ENCODE peak calls at places on chromosomes 13 and 19, in five cellular contexts. E is AG04450, Q is keratinocyte, D is endodermal cell, M is aorta. Z is an unnamed sample.

GRCh38 chr13:41610426-41610825 is 153.1 kb downstream of the RGCC start:
- DNase-seq in E (peak), Q (peak), D (no peak), M (no peak), Z (peak)

GRCh38 chr13:44306401-44307192 is 67.0 kb upstream of the SERP2 start:
- DNase-seq in E (peak), Q (no peak), D (peak), M (peak), Z (peak)

GRCh38 chr13:19957320-19958118 is 1.0 kb upstream of the ZMYM2 start:
- DNase-seq in E (peak), Q (peak), D (peak), M (peak), Z (peak)

GRCh38 chr19:19028526-19028925 is 4.8 kb downstream of the SUGP2 start:
- DNase-seq in E (no peak), Q (no peak), D (no peak), M (no peak), Z (no peak)

GRCh38 chr13:75326173-75327131 is 155.5 kb downstream of the TBC1D4 start:
- DNase-seq in E (no peak), Q (no peak), D (peak), M (no peak), Z (no peak)

GRCh38 chr13:41494202-41494601 is 36.9 kb downstream of the RGCC start:
- DNase-seq in E (no peak), Q (no peak), D (no peak), M (no peak), Z (peak)

GRCh38 chr19:33134571-33135041 is 2.7 kb downstream of the WDR88 start:
- DNase-seq in E (no peak), Q (no peak), D (peak), M (no peak), Z (no peak)

GRCh38 chr13:50357586-50358118 is 342.4 kb downstream of the KCNRG start:
- DNase-seq in E (peak), Q (no peak), D (no peak), M (no peak), Z (peak)

GRCh38 chr13:34931572-34931971 is 10.5 kb upstream of the NBEA start:
- DNase-seq in E (no peak), Q (no peak), D (no peak), M (no peak), Z (no peak)

GRCh38 chr19:57620673-57621348 is 6.8 kb downstream of the ZNF134 start:
- DNase-seq in E (no peak), Q (no peak), D (no peak), M (no peak), Z (no peak)

GRCh38 chr19:29658221-29658991 is 6.9 kb upstream of the PLEKHF1 start:
- DNase-seq in E (no peak), Q (no peak), D (no peak), M (no peak), Z (no peak)

GRCh38 chr13:67520886-67521285 is 290.8 kb upstream of the PCDH9 start:
- DNase-seq in E (no peak), Q (no peak), D (no peak), M (no peak), Z (no peak)

GRCh38 chr19:50649433-50650391 is at the start of gene C19orf81:
- DNase-seq in E (no peak), Q (no peak), D (peak), M (no peak), Z (no peak)

GRCh38 chr13:66659291-66660012 is 570.7 kb downstream of the PCDH9 start:
- DNase-seq in E (no peak), Q (no peak), D (no peak), M (no peak), Z (no peak)

GRCh38 chr13:30409911-30410704 is 12.2 kb upstream of the UBE2L5 start:
- DNase-seq in E (no peak), Q (no peak), D (no peak), M (peak), Z (no peak)

GRCh38 chr19:53908106-53908932 is 759 bp upstream of the CACNG7 start:
- DNase-seq in E (peak), Q (no peak), D (peak), M (no peak), Z (no peak)

GRCh38 chr19:6241680-6242079 is 38.1 kb downstream of the MLLT1 start:
- DNase-seq in E (no peak), Q (no peak), D (no peak), M (peak), Z (no peak)

GRCh38 chr13:77827350-77827749 is 91.3 kb downstream of the EDNRB start:
- DNase-seq in E (no peak), Q (no peak), D (no peak), M (no peak), Z (no peak)

GRCh38 chr13:80082396-80083096 is 258.4 kb downstream of the SPRY2 start:
- DNase-seq in E (no peak), Q (no peak), D (no peak), M (no peak), Z (no peak)

GRCh38 chr13:24650157-24650556 is 30.1 kb upstream of the ATP12A start:
- DNase-seq in E (no peak), Q (no peak), D (no peak), M (no peak), Z (no peak)

GRCh38 chr13:22423261-22423660 is 752.4 kb downstream of the FGF9 start:
- DNase-seq in E (no peak), Q (no peak), D (no peak), M (no peak), Z (no peak)

GRCh38 chr19:33685541-33685940 is 63.8 kb downstream of the CHST8 start:
- DNase-seq in E (no peak), Q (no peak), D (peak), M (no peak), Z (no peak)

GRCh38 chr19:18173572-18174294 is at the start of gene IFI30:
- DNase-seq in E (no peak), Q (no peak), D (peak), M (peak), Z (no peak)

GRCh38 chr19:18856385-18857126 is 24.8 kb downstream of the UPF1 start:
- DNase-seq in E (no peak), Q (no peak), D (peak), M (no peak), Z (no peak)

GRCh38 chr13:51643882-51644281 is 59.6 kb downstream of the WDFY2 start:
- DNase-seq in E (peak), Q (peak), D (no peak), M (no peak), Z (peak)

GRCh38 chr19:18063463-18063862 is 23.3 kb downstream of the IL12RB1 start:
- DNase-seq in E (no peak), Q (no peak), D (peak), M (no peak), Z (no peak)

DNA sequence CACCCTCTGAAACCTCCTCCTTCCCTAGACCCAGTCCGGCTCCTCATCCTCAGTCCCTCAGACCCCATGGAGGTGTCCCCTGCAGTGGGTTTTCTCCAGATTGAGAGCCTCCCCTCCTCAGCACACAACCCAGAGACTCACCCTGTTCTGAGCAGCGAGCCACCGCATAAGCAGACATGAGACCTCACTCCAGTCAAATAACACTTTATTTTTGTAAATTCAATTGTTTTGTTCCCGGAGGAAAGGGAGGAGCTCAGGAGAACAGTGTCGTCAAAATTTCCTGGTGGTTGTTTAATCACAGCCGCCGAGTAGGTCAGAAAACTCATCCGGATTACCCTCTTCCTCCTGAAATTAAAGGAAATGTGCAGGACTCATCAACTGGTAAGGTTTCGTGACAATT is 57.5 kb downstream of the ERICH4 start:
- DNase-seq in E (no peak), Q (no peak), D (peak), M (no peak), Z (no peak)
- H3K27ac ChIP-seq in E (no peak), Q (no peak), D (no peak), M (no peak), Z (no peak)

DNA sequence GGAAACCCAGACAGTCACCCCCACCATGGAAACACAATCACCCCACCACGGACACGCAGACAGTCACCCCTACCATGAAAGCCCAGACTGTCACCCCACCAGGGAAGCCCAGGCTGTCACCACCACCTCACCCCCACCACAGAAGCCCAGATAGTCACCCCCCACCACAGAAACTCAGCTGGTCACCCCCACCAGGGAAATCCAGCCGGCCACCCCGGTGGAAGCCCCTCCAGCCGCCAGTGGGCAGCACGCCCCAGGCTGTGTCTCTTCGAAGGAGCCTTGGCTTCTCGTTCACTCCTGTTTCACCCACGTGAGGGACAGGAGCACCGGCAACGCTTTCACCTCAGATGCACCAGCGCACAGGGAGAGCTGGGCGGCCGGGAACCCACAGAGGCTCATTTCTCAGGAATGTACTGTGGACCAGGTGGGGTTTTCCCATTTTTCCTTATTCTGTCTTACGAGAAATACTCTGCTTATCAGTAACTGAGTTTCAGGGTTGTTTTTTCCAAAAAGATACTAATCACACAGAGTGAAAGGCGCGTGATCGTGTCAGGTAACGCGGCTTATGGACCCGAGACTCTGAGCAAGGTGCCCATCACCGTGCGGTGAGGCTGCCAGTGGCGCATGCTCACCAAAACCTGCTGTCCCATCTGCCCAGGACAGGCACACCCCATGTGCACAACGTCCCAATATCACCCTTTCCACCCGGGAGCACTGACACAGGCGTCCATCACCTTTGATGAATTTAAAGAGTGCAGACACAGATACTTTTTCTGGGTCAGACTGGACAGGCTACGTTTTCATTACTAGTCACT is 28.0 kb downstream of the CARS2 start:
- DNase-seq in E (no peak), Q (no peak), D (no peak), M (no peak), Z (no peak)
- H3K27ac ChIP-seq in E (no peak), Q (no peak), D (no peak), M (no peak), Z (no peak)

GRCh38 chr13:106915146-106915545 is 347.2 kb upstream of the ARGLU1 start:
- DNase-seq in E (no peak), Q (no peak), D (no peak), M (no peak), Z (no peak)
- H3K27ac ChIP-seq in E (no peak), Q (no peak), D (no peak), M (no peak), Z (no peak)

GRCh38 chr19:464146-464545 is 3.3 kb upstream of the SHC2 start:
- DNase-seq in E (no peak), Q (no peak), D (peak), M (no peak), Z (no peak)

GRCh38 chr19:460877-461609 is at the start of gene SHC2:
- DNase-seq in E (no peak), Q (no peak), D (no peak), M (no peak), Z (no peak)

GRCh38 chr19:459724-460511 is 915 bp downstream of the SHC2 start:
- DNase-seq in E (no peak), Q (no peak), D (peak), M (no peak), Z (no peak)

GRCh38 chr19:463483-464130 is 2.8 kb upstream of the SHC2 start:
- DNase-seq in E (no peak), Q (no peak), D (no peak), M (no peak), Z (no peak)

DNA sequence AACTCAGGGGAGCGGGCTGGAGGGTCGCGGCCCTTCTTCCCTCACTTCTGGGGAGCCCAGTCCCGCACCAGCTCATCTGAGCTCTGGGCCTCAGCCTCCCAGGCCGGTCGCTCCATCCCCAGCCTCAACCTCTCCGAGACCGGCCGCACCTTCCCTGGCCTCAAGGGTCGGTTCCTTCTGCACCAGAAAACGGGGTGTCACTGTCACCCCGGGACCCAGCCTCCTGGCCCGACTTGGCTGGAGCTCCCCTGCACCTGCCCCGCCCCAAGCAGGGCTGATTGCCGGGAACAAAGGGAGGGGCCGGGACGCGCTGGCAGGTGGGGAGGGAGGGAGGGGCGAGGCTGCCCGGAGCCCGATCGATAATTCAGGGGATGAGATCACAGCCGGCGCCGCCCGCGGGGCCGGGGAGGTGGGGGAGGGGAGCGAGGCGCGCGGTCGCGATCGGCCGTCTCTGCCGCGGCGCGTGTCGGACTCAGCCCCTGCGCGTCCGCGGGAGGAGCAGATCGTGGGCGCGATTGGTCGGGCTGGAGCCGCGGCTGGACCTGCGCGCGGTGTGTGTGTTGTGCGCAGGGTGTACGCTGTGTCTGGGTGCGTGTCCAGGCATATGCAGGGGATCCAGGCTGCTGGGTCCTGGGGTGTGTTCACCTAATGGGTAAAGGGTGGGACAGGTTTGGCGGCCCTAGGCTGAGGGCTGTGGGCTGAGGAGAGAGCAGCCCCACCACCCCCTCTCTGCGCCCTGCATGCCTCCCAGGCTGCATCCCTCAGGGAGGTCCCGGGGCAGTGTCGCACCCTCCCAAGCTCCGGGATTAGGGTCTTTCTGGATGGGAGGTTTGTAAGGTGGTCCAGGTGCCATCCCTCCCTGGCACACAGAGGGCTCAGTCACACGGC is 1.1 kb upstream of the SHC2 start:
- DNase-seq in E (no peak), Q (no peak), D (peak), M (no peak), Z (no peak)
- H3K27ac ChIP-seq in E (no peak), Q (no peak), D (no peak), M (no peak), Z (no peak)

GRCh38 chr13:98142427-98143156 is at the start of gene FARP1:
- DNase-seq in E (no peak), Q (no peak), D (peak), M (peak), Z (no peak)

GRCh38 chr13:98141938-98142426 is 912 bp upstream of the FARP1 start:
- DNase-seq in E (no peak), Q (no peak), D (peak), M (peak), Z (no peak)

GRCh38 chr13:98143157-98143553 is 261 bp downstream of the FARP1 start:
- DNase-seq in E (no peak), Q (no peak), D (peak), M (peak), Z (no peak)

GRCh38 chr13:98141091-98141490 is 1.8 kb upstream of the FARP1 start:
- DNase-seq in E (no peak), Q (no peak), D (no peak), M (no peak), Z (no peak)

GRCh38 chr13:98141509-98141908 is 1.4 kb upstream of the FARP1 start:
- DNase-seq in E (no peak), Q (no peak), D (peak), M (no peak), Z (no peak)
- H3K27ac ChIP-seq in E (no peak), Q (no peak), D (no peak), M (no peak), Z (no peak)

Z was measured in epithelial cell of prostate.